ENCODE peak calls at places on chromosomes 1 and 21, in six cellular contexts. W, A, X, I, Z and D are unnamed samples.

GRCh38 chr1:207022996-207023679 is 9.4 kb downstream of the C1orf116 start:
- DNase-seq in W (no peak), A (no peak), X (no peak), I (no peak), Z (peak; percentile 62), D (no peak)

GRCh38 chr1:183807549-183808168 is 2.7 kb downstream of the RGL1 start:
- DNase-seq in W (peak; percentile 64), A (no peak), X (no peak), I (no peak), Z (peak; percentile 38), D (no peak)

GRCh38 chr1:233916706-233917105 is 12.2 kb downstream of the SLC35F3 start:
- DNase-seq in W (no peak), A (no peak), X (peak; percentile 6), I (no peak), Z (no peak), D (no peak)

GRCh38 chr1:211377539-211378461 is 51.2 kb downstream of the TRAF5 start:
- DNase-seq in W (no peak), A (no peak), X (no peak), I (no peak), Z (no peak), D (no peak)

GRCh38 chr1:8317647-8318360 is at the start of gene SLC45A1:
- DNase-seq in W (peak; percentile 87), A (peak; percentile 87), X (peak; percentile 80), I (peak; percentile 63), Z (peak; percentile 93), D (peak; percentile 58)

GRCh38 chr1:3222042-3222692 is 153.2 kb downstream of the PRDM16 start:
- DNase-seq in W (no peak), A (no peak), X (no peak), I (no peak), Z (no peak), D (no peak)

GRCh38 chr1:8517579-8518489 is 199.9 kb downstream of the SLC45A1 start:
- DNase-seq in W (peak; percentile 74), A (no peak), X (no peak), I (no peak), Z (no peak), D (no peak)

GRCh38 chr1:4654764-4655673 is 610 bp downstream of the AJAP1 start:
- DNase-seq in W (no peak), A (no peak), X (no peak), I (no peak), Z (no peak), D (no peak)

GRCh38 chr1:41240806-41241747 is 1.0 kb downstream of the SCMH1 start:
- DNase-seq in W (peak; percentile 77), A (peak; percentile 32), X (peak; percentile 80), I (peak; percentile 26), Z (peak; percentile 78), D (peak; percentile 38)

GRCh38 chr1:58576727-58577675 is at the start of gene TACSTD2:
- DNase-seq in W (peak; percentile 34), A (no peak), X (no peak), I (no peak), Z (peak; percentile 41), D (no peak)

GRCh38 chr1:184513966-184514365 is 127.1 kb downstream of the C1orf21 start:
- DNase-seq in W (peak; percentile 62), A (no peak), X (no peak), I (no peak), Z (peak; percentile 32), D (no peak)

GRCh38 chr1:20787775-20788488 is 825 bp upstream of the HP1BP3 start:
- DNase-seq in W (peak; percentile 83), A (no peak), X (no peak), I (no peak), Z (no peak), D (no peak)

GRCh38 chr1:59089343-59089742 is 207.6 kb upstream of the FGGY start:
- DNase-seq in W (no peak), A (no peak), X (no peak), I (no peak), Z (no peak), D (no peak)

GRCh38 chr1:65309317-65310077 is at the start of gene DNAJC6:
- DNase-seq in W (peak; percentile 93), A (peak; percentile 44), X (peak; percentile 38), I (peak; percentile 42), Z (peak; percentile 84), D (peak; percentile 76)

GRCh38 chr1:60897003-60897402 is 185.4 kb upstream of the NFIA start:
- DNase-seq in W (no peak), A (no peak), X (no peak), I (no peak), Z (peak; percentile 61), D (no peak)

GRCh38 chr21:45698493-45698947 is 55.0 kb downstream of the PCBP3 start:
- DNase-seq in W (peak; percentile 84), A (no peak), X (peak; percentile 21), I (no peak), Z (peak; percentile 65), D (no peak)